ENCODE peak calls at places on chromosomes 6 and 20, in seven cellular contexts. One of them, this sample, is unnamed.

GRCh38 chr6:38997128-38997761 is 51.3 kb upstream of the GLP1R start:
- DNase-seq in CD8-positive, alpha-beta T cell: peak; percentile 18
- DNase-seq in NCI-H510A treated with DMSO at 0.1 percent for 48 hours: no peak
- DNase-seq in breast epithelium: no peak
- DNase-seq in iPS DF 19.7: no peak
- DNase-seq in GM03348: peak; percentile 11
- DNase-seq in activated naive CD4-positive, alpha-beta T cell treated with Interleukin-2 at 50 U/mL for 16 hours: peak; percentile 21
- DNase-seq in this sample: no peak

GRCh38 chr6:22290045-22290444 is 6.8 kb downstream of the PRL start:
- DNase-seq in CD8-positive, alpha-beta T cell: no peak
- DNase-seq in NCI-H510A treated with DMSO at 0.1 percent for 48 hours: no peak
- DNase-seq in breast epithelium: no peak
- DNase-seq in iPS DF 19.7: no peak
- DNase-seq in GM03348: no peak
- DNase-seq in activated naive CD4-positive, alpha-beta T cell treated with Interleukin-2 at 50 U/mL for 16 hours: no peak
- DNase-seq in this sample: no peak

GRCh38 chr20:33685328-33686007 is 717 bp downstream of the E2F1 start:
- DNase-seq in CD8-positive, alpha-beta T cell: peak; percentile 13
- DNase-seq in NCI-H510A treated with DMSO at 0.1 percent for 48 hours: peak; percentile 44
- DNase-seq in breast epithelium: no peak
- DNase-seq in iPS DF 19.7: no peak
- DNase-seq in GM03348: peak; percentile 62
- DNase-seq in activated naive CD4-positive, alpha-beta T cell treated with Interleukin-2 at 50 U/mL for 16 hours: peak; percentile 60
- DNase-seq in this sample: no peak

GRCh38 chr6:150183105-150183504 is 40.3 kb downstream of the PPP1R14C start:
- DNase-seq in CD8-positive, alpha-beta T cell: no peak
- DNase-seq in NCI-H510A treated with DMSO at 0.1 percent for 48 hours: no peak
- DNase-seq in breast epithelium: no peak
- DNase-seq in iPS DF 19.7: no peak
- DNase-seq in GM03348: no peak
- DNase-seq in activated naive CD4-positive, alpha-beta T cell treated with Interleukin-2 at 50 U/mL for 16 hours: no peak
- DNase-seq in this sample: no peak

GRCh38 chr6:113530769-113531168 is 326.4 kb upstream of the MARCKS start:
- DNase-seq in CD8-positive, alpha-beta T cell: no peak
- DNase-seq in NCI-H510A treated with DMSO at 0.1 percent for 48 hours: no peak
- DNase-seq in breast epithelium: no peak
- DNase-seq in iPS DF 19.7: no peak
- DNase-seq in GM03348: peak; percentile 59
- DNase-seq in activated naive CD4-positive, alpha-beta T cell treated with Interleukin-2 at 50 U/mL for 16 hours: no peak
- DNase-seq in this sample: no peak

GRCh38 chr6:139701695-139702094 is 327.2 kb upstream of the CITED2 start:
- DNase-seq in CD8-positive, alpha-beta T cell: no peak
- DNase-seq in NCI-H510A treated with DMSO at 0.1 percent for 48 hours: no peak
- DNase-seq in breast epithelium: no peak
- DNase-seq in iPS DF 19.7: no peak
- DNase-seq in GM03348: no peak
- DNase-seq in activated naive CD4-positive, alpha-beta T cell treated with Interleukin-2 at 50 U/mL for 16 hours: no peak
- DNase-seq in this sample: no peak

GRCh38 chr6:140544431-140544830 is 1170.0 kb upstream of the CITED2 start:
- DNase-seq in CD8-positive, alpha-beta T cell: no peak
- DNase-seq in NCI-H510A treated with DMSO at 0.1 percent for 48 hours: no peak
- DNase-seq in breast epithelium: no peak
- DNase-seq in iPS DF 19.7: no peak
- DNase-seq in GM03348: no peak
- DNase-seq in activated naive CD4-positive, alpha-beta T cell treated with Interleukin-2 at 50 U/mL for 16 hours: no peak
- DNase-seq in this sample: no peak

GRCh38 chr6:169671563-169671962 is 30.3 kb downstream of the WDR27 start:
- DNase-seq in CD8-positive, alpha-beta T cell: no peak
- DNase-seq in NCI-H510A treated with DMSO at 0.1 percent for 48 hours: no peak
- DNase-seq in breast epithelium: no peak
- DNase-seq in iPS DF 19.7: no peak
- DNase-seq in GM03348: no peak
- DNase-seq in activated naive CD4-positive, alpha-beta T cell treated with Interleukin-2 at 50 U/mL for 16 hours: no peak
- DNase-seq in this sample: no peak

GRCh38 chr6:123965894-123966293 is 162.2 kb downstream of the NKAIN2 start:
- DNase-seq in CD8-positive, alpha-beta T cell: no peak
- DNase-seq in NCI-H510A treated with DMSO at 0.1 percent for 48 hours: peak; percentile 15
- DNase-seq in breast epithelium: no peak
- DNase-seq in iPS DF 19.7: peak; percentile 40
- DNase-seq in GM03348: no peak
- DNase-seq in activated naive CD4-positive, alpha-beta T cell treated with Interleukin-2 at 50 U/mL for 16 hours: no peak
- DNase-seq in this sample: no peak

GRCh38 chr6:33279257-33279695 is 2.4 kb downstream of the B3GALT4 start:
- DNase-seq in CD8-positive, alpha-beta T cell: no peak
- DNase-seq in NCI-H510A treated with DMSO at 0.1 percent for 48 hours: no peak
- DNase-seq in breast epithelium: no peak
- DNase-seq in iPS DF 19.7: no peak
- DNase-seq in GM03348: no peak
- DNase-seq in activated naive CD4-positive, alpha-beta T cell treated with Interleukin-2 at 50 U/mL for 16 hours: no peak
- DNase-seq in this sample: no peak

GRCh38 chr20:51026317-51026716 is 3.4 kb upstream of the KCNG1 start:
- DNase-seq in CD8-positive, alpha-beta T cell: no peak
- DNase-seq in NCI-H510A treated with DMSO at 0.1 percent for 48 hours: no peak
- DNase-seq in breast epithelium: no peak
- DNase-seq in iPS DF 19.7: no peak
- DNase-seq in GM03348: no peak
- DNase-seq in activated naive CD4-positive, alpha-beta T cell treated with Interleukin-2 at 50 U/mL for 16 hours: no peak
- DNase-seq in this sample: no peak

GRCh38 chr20:51469578-51470520 is 72.7 kb downstream of the NFATC2 start:
- DNase-seq in CD8-positive, alpha-beta T cell: no peak
- DNase-seq in NCI-H510A treated with DMSO at 0.1 percent for 48 hours: peak; percentile 80
- DNase-seq in breast epithelium: no peak
- DNase-seq in iPS DF 19.7: no peak
- DNase-seq in GM03348: no peak
- DNase-seq in activated naive CD4-positive, alpha-beta T cell treated with Interleukin-2 at 50 U/mL for 16 hours: no peak
- DNase-seq in this sample: no peak

GRCh38 chr6:41785689-41786450 is 1.6 kb upstream of the TOMM6 start:
- DNase-seq in CD8-positive, alpha-beta T cell: no peak
- DNase-seq in NCI-H510A treated with DMSO at 0.1 percent for 48 hours: no peak
- DNase-seq in breast epithelium: no peak
- DNase-seq in iPS DF 19.7: no peak
- DNase-seq in GM03348: peak; percentile 45
- DNase-seq in activated naive CD4-positive, alpha-beta T cell treated with Interleukin-2 at 50 U/mL for 16 hours: no peak
- DNase-seq in this sample: no peak

GRCh38 chr6:11732036-11732545 is 46.5 kb downstream of the ADTRP start:
- DNase-seq in CD8-positive, alpha-beta T cell: no peak
- DNase-seq in NCI-H510A treated with DMSO at 0.1 percent for 48 hours: no peak
- DNase-seq in breast epithelium: no peak
- DNase-seq in iPS DF 19.7: no peak
- DNase-seq in GM03348: peak; percentile 86
- DNase-seq in activated naive CD4-positive, alpha-beta T cell treated with Interleukin-2 at 50 U/mL for 16 hours: peak; percentile 73
- DNase-seq in this sample: no peak